ENCODE peak calls at places on chromosome 7, in eight cellular contexts. Y, K, T, U, J, L, O and E are unnamed samples.

GRCh38 chr7:70480913-70481579 is 650.9 kb upstream of the GALNT17 start:
- DNase-seq in O (no peak), T (no peak), K (no peak), Y (peak), U (no peak), L (no peak), J (no peak), E (no peak)

GRCh38 chr7:18357691-18358090 is 137.9 kb upstream of the HDAC9 start:
- DNase-seq in J (no peak), K (no peak), O (no peak), U (peak), Y (peak), L (peak), T (peak), E (no peak)

GRCh38 chr7:32935558-32935957 is 21.7 kb upstream of the FKBP9 start:
- DNase-seq in K (no peak), J (no peak), Y (no peak), T (no peak), U (peak), O (no peak), L (no peak), E (no peak)

GRCh38 chr7:116897661-116898060 is 35.3 kb downstream of the CAPZA2 start:
- DNase-seq in U (no peak), K (no peak), O (no peak), J (no peak), Y (peak), L (no peak), T (no peak), E (no peak)

GRCh38 chr7:101134399-101134980 is 7.6 kb downstream of the SERPINE1 start:
- DNase-seq in U (no peak), L (peak), O (no peak), T (peak), J (no peak), Y (peak), K (no peak), E (no peak)

GRCh38 chr7:151861881-151862280 is 15.0 kb downstream of the PRKAG2 start:
- DNase-seq in J (no peak), K (no peak), O (no peak), Y (no peak), L (no peak), U (no peak), T (no peak), E (no peak)

GRCh38 chr7:114539575-114539974 is 125.0 kb downstream of the FOXP2 start:
- DNase-seq in J (no peak), Y (no peak), L (peak), K (no peak), T (peak), O (no peak), U (peak), E (no peak)

GRCh38 chr7:86372262-86372661 is 271.4 kb upstream of the GRM3 start:
- DNase-seq in L (no peak), T (no peak), Y (no peak), J (no peak), O (no peak), K (no peak), U (no peak), E (no peak)

GRCh38 chr7:25460426-25460825 is 232.1 kb upstream of the NPVF start:
- DNase-seq in K (no peak), T (no peak), U (no peak), J (no peak), L (no peak), Y (no peak), O (no peak), E (no peak)

GRCh38 chr7:98249106-98249505 is 2.9 kb downstream of the TECPR1 start:
- DNase-seq in O (no peak), T (no peak), U (no peak), K (no peak), J (no peak), Y (no peak), L (no peak), E (no peak)

GRCh38 chr7:44748042-44748947 is at the start of gene ZMIZ2:
- DNase-seq in J (peak), O (peak), T (peak), U (peak), Y (peak), L (peak), K (peak), E (peak)

GRCh38 chr7:34211003-34211402 is 305.7 kb downstream of the BMPER start:
- DNase-seq in Y (no peak), K (no peak), T (peak), L (no peak), O (no peak), U (no peak), J (no peak), E (no peak)

GRCh38 chr7:139940866-139941265 is 111.8 kb downstream of the TBXAS1 start:
- DNase-seq in L (no peak), J (no peak), Y (no peak), T (no peak), U (peak), K (no peak), O (no peak), E (no peak)

GRCh38 chr7:158302274-158303070 is 285.2 kb downstream of the PTPRN2 start:
- DNase-seq in J (no peak), U (no peak), O (no peak), Y (peak), K (no peak), L (no peak), T (no peak), E (no peak)

GRCh38 chr7:137928626-137929025 is 73.3 kb downstream of the CREB3L2 start:
- DNase-seq in K (no peak), O (no peak), L (no peak), J (no peak), T (no peak), U (no peak), Y (peak), E (no peak)

GRCh38 chr7:23264916-23265458 is 18.4 kb downstream of the GPNMB start:
- DNase-seq in K (no peak), T (no peak), U (no peak), Y (no peak), J (no peak), O (no peak), L (no peak), E (no peak)

GRCh38 chr7:33764752-33765451 is 140.4 kb upstream of the BMPER start:
- DNase-seq in T (peak), K (no peak), Y (peak), U (peak), O (no peak), J (no peak), L (peak), E (no peak)

GRCh38 chr7:138338361-138338760 is 121.7 kb upstream of the TRIM24 start:
- DNase-seq in U (no peak), T (no peak), Y (peak), L (no peak), O (no peak), J (no peak), K (no peak), E (peak)

GRCh38 chr7:116672596-116673503 is 854 bp downstream of the MET start:
- DNase-seq in O (peak), K (no peak), J (no peak), T (peak), U (peak), Y (peak), L (peak), E (no peak)

GRCh38 chr7:81816312-81816711 is 46.5 kb upstream of the HGF start:
- DNase-seq in Y (no peak), U (no peak), L (peak), K (no peak), T (no peak), J (no peak), O (no peak), E (no peak)

GRCh38 chr7:55538538-55538937 is 33.8 kb downstream of the VOPP1 start:
- DNase-seq in Y (peak), O (no peak), U (peak), T (peak), J (no peak), L (peak), K (no peak), E (peak)

GRCh38 chr7:43479543-43479942 is 103.4 kb upstream of the STK17A start:
- DNase-seq in K (no peak), T (no peak), L (no peak), U (no peak), O (no peak), Y (no peak), J (no peak), E (no peak)

GRCh38 chr7:41979834-41980307 is 257.1 kb downstream of the GLI3 start:
- DNase-seq in J (no peak), K (no peak), L (peak), U (peak), O (no peak), T (peak), Y (peak), E (no peak)

GRCh38 chr7:44112231-44112996 is 8.3 kb downstream of the AEBP1 start:
- DNase-seq in U (no peak), L (no peak), J (no peak), Y (no peak), K (no peak), O (no peak), T (peak), E (no peak)

GRCh38 chr7:2689951-2690705 is 2.1 kb downstream of the AMZ1 start:
- DNase-seq in Y (peak), T (peak), O (no peak), U (peak), L (peak), K (no peak), J (no peak), E (no peak)

GRCh38 chr7:45073031-45073842 is 15.5 kb downstream of the NACAD start:
- DNase-seq in T (no peak), J (no peak), O (no peak), U (no peak), L (peak), K (no peak), Y (no peak), E (no peak)

GRCh38 chr7:150937848-150938561 is 40.1 kb downstream of the KCNH2 start:
- DNase-seq in U (peak), Y (peak), O (peak), J (no peak), T (peak), L (peak), K (no peak), E (peak)

GRCh38 chr7:111864291-111864976 is 302.1 kb upstream of the IMMP2L start:
- DNase-seq in T (no peak), Y (peak), U (peak), L (peak), O (no peak), J (no peak), K (no peak), E (no peak)

GRCh38 chr7:44477063-44477830 is 13.2 kb downstream of the NUDCD3 start:
- DNase-seq in Y (peak), T (peak), U (peak), L (peak), J (peak), O (peak), K (peak), E (peak)

GRCh38 chr7:141074162-141074989 is 512 bp downstream of the TMEM178B start:
- DNase-seq in L (peak), J (no peak), T (peak), K (peak), U (no peak), Y (peak), O (no peak), E (no peak)

GRCh38 chr7:128932862-128933821 is 4.6 kb upstream of the IRF5 start:
- DNase-seq in Y (no peak), T (no peak), O (no peak), L (peak), U (no peak), K (peak), J (no peak), E (no peak)

GRCh38 chr7:64557601-64558322 is 5.1 kb downstream of the ZNF680 start:
- DNase-seq in T (no peak), O (no peak), Y (no peak), K (no peak), U (no peak), J (no peak), L (no peak), E (no peak)

GRCh38 chr7:155819186-155819585 is 6.9 kb upstream of the SHH start:
- DNase-seq in O (no peak), L (no peak), U (no peak), Y (no peak), J (no peak), T (no peak), K (no peak), E (no peak)

GRCh38 chr7:129845972-129846327 is 106.8 kb downstream of the UBE2H start:
- DNase-seq in K (no peak), L (peak), J (no peak), T (peak), Y (peak), U (peak), O (no peak), E (no peak)

GRCh38 chr7:47366211-47366610 is 215.7 kb downstream of the TNS3 start:
- DNase-seq in Y (no peak), O (peak), U (no peak), J (no peak), K (no peak), L (no peak), T (no peak), E (no peak)
- TF ChIP-seq CTCF in Y (no peak), O (no peak), U (no peak), J (no peak), K (no peak), L (no peak), T (no peak), E (no peak)

GRCh38 chr7:274262-274661 is 15.7 kb upstream of the FOXL3 start:
- DNase-seq in O (no peak), Y (no peak), T (no peak), J (no peak), U (no peak), L (no peak), K (no peak), E (no peak)
- H3K4me3 ChIP-seq in O (no peak), Y (no peak), T (no peak), J (no peak), U (no peak), L (no peak), K (no peak), E (no peak)

DNA sequence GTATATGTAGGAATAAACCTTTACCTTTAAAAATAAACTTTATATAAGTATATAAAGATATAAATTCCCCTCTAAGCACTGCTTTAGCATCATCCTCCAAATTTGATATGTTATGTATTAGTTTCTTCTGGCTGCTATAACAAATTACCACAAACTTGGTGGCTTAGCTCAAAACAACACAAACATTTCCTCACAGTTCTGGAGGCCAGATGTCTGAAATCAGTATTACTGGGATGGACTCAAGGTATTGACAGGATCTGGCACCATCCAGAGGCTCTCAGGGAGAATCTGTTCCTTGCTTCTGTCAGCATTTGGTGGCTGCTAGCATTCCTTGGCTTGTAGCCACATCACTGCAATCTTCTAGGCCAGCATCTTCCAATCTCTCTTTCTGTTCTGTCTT is 6.7 kb upstream of the SCRN1 start:
- DNase-seq in O (no peak), L (no peak), J (no peak), Y (no peak), K (no peak), T (no peak), U (no peak), E (no peak)
- TF ChIP-seq CTCF in O (no peak), L (no peak), J (no peak), Y (no peak), K (no peak), T (no peak), U (no peak), E (no peak)

GRCh38 chr7:21067216-21067615 is 280.5 kb upstream of the SP8 start:
- DNase-seq in J (no peak), U (no peak), Y (no peak), O (no peak), L (no peak), T (no peak), K (no peak), E (no peak)
- H3K4me3 ChIP-seq in J (no peak), U (no peak), Y (no peak), O (no peak), L (no peak), T (no peak), K (no peak), E (no peak)

GRCh38 chr7:120979765-120980499 is 8.6 kb upstream of the CPED1 start:
- DNase-seq in K (no peak), U (peak), O (no peak), L (peak), T (peak), J (no peak), Y (peak), E (no peak)

GRCh38 chr7:120984406-120984805 is 4.1 kb upstream of the CPED1 start:
- DNase-seq in T (no peak), U (no peak), J (no peak), K (no peak), Y (no peak), O (no peak), L (no peak), E (no peak)

GRCh38 chr7:120981117-120981516 is 7.4 kb upstream of the CPED1 start:
- DNase-seq in L (no peak), J (no peak), Y (no peak), T (no peak), U (no peak), O (no peak), K (no peak), E (no peak)

GRCh38 chr7:120985130-120985758 is 3.3 kb upstream of the CPED1 start:
- DNase-seq in T (no peak), L (no peak), Y (no peak), K (no peak), U (peak), J (no peak), O (no peak), E (no peak)

DNA sequence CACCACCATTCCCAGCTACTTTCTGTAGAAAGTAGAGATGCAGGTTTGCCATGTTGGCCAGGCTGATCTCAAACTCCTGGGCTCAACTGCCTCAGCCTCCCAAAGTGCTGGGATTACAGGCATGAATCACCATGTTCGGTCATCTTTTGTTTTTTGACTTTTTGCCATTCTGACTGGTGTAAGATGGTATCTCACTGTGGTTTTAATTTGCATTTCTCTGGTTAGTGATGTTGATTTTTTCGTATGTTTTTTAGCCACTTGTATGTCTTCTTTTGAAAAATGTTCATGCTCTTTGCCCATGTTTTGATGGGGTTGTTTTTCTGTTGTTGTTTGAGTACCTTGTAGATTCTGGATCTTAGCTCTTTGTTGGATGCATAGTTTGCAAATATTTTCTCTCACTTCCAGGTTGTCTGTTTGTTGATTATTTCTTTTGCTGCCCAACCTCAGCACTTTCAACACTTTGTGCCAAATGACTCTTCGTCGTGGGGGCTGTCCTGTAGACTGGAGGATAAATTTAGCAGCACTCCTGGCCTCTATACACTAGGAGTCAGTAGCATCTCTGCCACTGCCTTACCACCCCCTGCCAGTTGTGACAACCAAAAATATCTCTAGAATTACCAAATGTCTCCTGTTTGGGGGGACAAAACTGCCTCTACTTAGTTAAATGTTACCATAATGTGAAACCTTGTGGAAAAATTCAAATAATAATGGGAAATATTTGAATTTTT is 6.5 kb upstream of the CPED1 start:
- DNase-seq in K (no peak), U (peak), L (peak), J (no peak), Y (peak), T (peak), O (no peak), E (no peak)
- TF ChIP-seq CTCF in K (no peak), U (no peak), L (peak), J (no peak), Y (peak), T (no peak), O (no peak), E (peak)

DNA sequence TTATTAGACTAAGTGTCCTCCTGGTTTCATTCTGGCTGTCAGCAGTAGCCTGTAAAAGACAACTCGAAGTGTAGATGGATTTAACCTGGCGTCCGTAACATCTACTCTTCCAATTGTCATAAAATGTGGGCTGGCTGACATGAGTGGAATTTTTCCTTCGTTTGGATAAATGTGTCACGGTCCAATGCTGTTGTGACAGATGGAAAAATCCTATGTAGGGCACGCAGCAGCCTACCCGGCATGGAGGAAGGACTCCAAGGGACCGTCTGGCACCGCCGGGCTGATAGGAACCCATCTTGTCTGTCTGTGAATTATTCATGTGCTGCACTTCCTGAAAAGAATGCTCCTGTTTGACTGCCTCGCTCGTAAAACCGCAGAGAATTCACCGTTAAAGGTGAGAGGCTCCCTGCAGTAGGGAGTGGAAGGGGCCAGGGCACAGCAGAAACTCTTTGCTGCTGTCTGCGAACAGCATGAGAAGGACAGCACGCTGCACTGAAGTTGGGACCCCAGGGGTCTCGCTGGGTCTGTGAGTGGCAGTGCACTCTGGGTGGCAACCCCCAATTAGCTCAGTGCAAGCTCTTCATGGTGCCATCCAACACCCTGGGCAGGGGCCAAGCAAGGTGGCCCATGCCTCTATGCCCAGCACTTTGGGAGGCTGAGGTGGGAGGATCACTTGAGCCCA is 1.6 kb upstream of the ORAI2 start:
- DNase-seq in L (no peak), U (no peak), T (peak), O (no peak), K (peak), Y (no peak), J (no peak), E (no peak)
- H3K4me3 ChIP-seq in L (no peak), U (no peak), T (no peak), O (peak), K (no peak), Y (no peak), J (no peak), E (no peak)

GRCh38 chr7:126803060-126803665 is 449.6 kb downstream of the GRM8 start:
- DNase-seq in Y (peak), U (peak), J (no peak), K (peak), O (no peak), L (peak), T (peak), E (peak)
- TF ChIP-seq CTCF in Y (peak), U (peak), J (peak), K (peak), O (peak), L (peak), T (peak), E (peak)